ENCODE peak calls at places on chromosomes 11 and 22, in five cellular contexts. One of them, this sample, is unnamed.

GRCh38 chr11:121722431-121723256 is 269.9 kb upstream of the SORL1-AS1 start:
- DNase-seq in pancreas: peak
- DNase-seq in neuronal stem cell: peak
- DNase-seq in right cardiac atrium: peak
- DNase-seq in heart left ventricle: peak
- DNase-seq in this sample: peak

GRCh38 chr11:120645639-120646038 is 134.1 kb downstream of the GRIK4 start:
- DNase-seq in pancreas: no peak
- DNase-seq in neuronal stem cell: peak
- DNase-seq in right cardiac atrium: no peak
- DNase-seq in heart left ventricle: no peak
- DNase-seq in this sample: no peak

GRCh38 chr11:129881570-129882170 is 13.7 kb downstream of the NFRKB start:
- DNase-seq in pancreas: no peak
- DNase-seq in neuronal stem cell: no peak
- DNase-seq in right cardiac atrium: no peak
- DNase-seq in heart left ventricle: no peak
- DNase-seq in this sample: no peak

GRCh38 chr11:61297341-61297740 is 2.2 kb upstream of the VWCE start:
- DNase-seq in pancreas: no peak
- DNase-seq in neuronal stem cell: no peak
- DNase-seq in right cardiac atrium: no peak
- DNase-seq in heart left ventricle: no peak
- DNase-seq in this sample: no peak

GRCh38 chr11:26914968-26915367 is 78.9 kb upstream of the FIBIN start:
- DNase-seq in pancreas: no peak
- DNase-seq in neuronal stem cell: no peak
- DNase-seq in right cardiac atrium: no peak
- DNase-seq in heart left ventricle: no peak
- DNase-seq in this sample: no peak

GRCh38 chr11:61254403-61255025 is 13.5 kb downstream of the PGA5 start:
- DNase-seq in pancreas: peak
- DNase-seq in neuronal stem cell: peak
- DNase-seq in right cardiac atrium: peak
- DNase-seq in heart left ventricle: peak
- DNase-seq in this sample: no peak

GRCh38 chr22:29310863-29311339 is 4.5 kb downstream of the GAS2L1 start:
- DNase-seq in pancreas: peak
- DNase-seq in neuronal stem cell: peak
- DNase-seq in right cardiac atrium: peak
- DNase-seq in heart left ventricle: peak
- DNase-seq in this sample: peak

GRCh38 chr22:45740236-45740635 is 68.6 kb downstream of the ATXN10 start:
- DNase-seq in pancreas: no peak
- DNase-seq in neuronal stem cell: no peak
- DNase-seq in right cardiac atrium: no peak
- DNase-seq in heart left ventricle: no peak
- DNase-seq in this sample: no peak

GRCh38 chr11:96008161-96008560 is 84.3 kb upstream of the MTMR2 start:
- DNase-seq in pancreas: no peak
- DNase-seq in neuronal stem cell: no peak
- DNase-seq in right cardiac atrium: no peak
- DNase-seq in heart left ventricle: no peak
- DNase-seq in this sample: no peak

GRCh38 chr22:46829140-46829891 is 66.9 kb downstream of the TBC1D22A start:
- DNase-seq in pancreas: no peak
- DNase-seq in neuronal stem cell: no peak
- DNase-seq in right cardiac atrium: no peak
- DNase-seq in heart left ventricle: no peak
- DNase-seq in this sample: no peak

GRCh38 chr11:46826310-46827044 is 19.6 kb downstream of the CKAP5 start:
- DNase-seq in pancreas: peak
- DNase-seq in neuronal stem cell: peak
- DNase-seq in right cardiac atrium: peak
- DNase-seq in heart left ventricle: peak
- DNase-seq in this sample: peak

GRCh38 chr11:73995247-73995646 is 12.6 kb upstream of the UCP2 start:
- DNase-seq in pancreas: no peak
- DNase-seq in neuronal stem cell: no peak
- DNase-seq in right cardiac atrium: no peak
- DNase-seq in heart left ventricle: no peak
- DNase-seq in this sample: no peak

GRCh38 chr11:122337241-122338176 is 221.5 kb upstream of the BLID start:
- DNase-seq in pancreas: no peak
- DNase-seq in neuronal stem cell: no peak
- DNase-seq in right cardiac atrium: peak
- DNase-seq in heart left ventricle: no peak
- DNase-seq in this sample: no peak

GRCh38 chr11:125382211-125382807 is 113.8 kb downstream of the FEZ1 start:
- DNase-seq in pancreas: no peak
- DNase-seq in neuronal stem cell: no peak
- DNase-seq in right cardiac atrium: no peak
- DNase-seq in heart left ventricle: no peak
- DNase-seq in this sample: no peak

GRCh38 chr22:50695421-50696250 is 23.0 kb downstream of the SHANK3 start:
- DNase-seq in pancreas: no peak
- DNase-seq in neuronal stem cell: no peak
- DNase-seq in right cardiac atrium: peak
- DNase-seq in heart left ventricle: no peak
- DNase-seq in this sample: peak

GRCh38 chr22:20554824-20555223 is 47.4 kb downstream of the MED15 start:
- DNase-seq in pancreas: no peak
- DNase-seq in neuronal stem cell: no peak
- DNase-seq in right cardiac atrium: no peak
- DNase-seq in heart left ventricle: no peak
- DNase-seq in this sample: no peak

GRCh38 chr11:13152736-13153541 is 124.7 kb upstream of the BMAL1 start:
- DNase-seq in pancreas: no peak
- DNase-seq in neuronal stem cell: no peak
- DNase-seq in right cardiac atrium: no peak
- DNase-seq in heart left ventricle: no peak
- DNase-seq in this sample: no peak

GRCh38 chr11:35523351-35523768 is 2.1 kb downstream of the PAMR1 start:
- DNase-seq in pancreas: no peak
- DNase-seq in neuronal stem cell: no peak
- DNase-seq in right cardiac atrium: no peak
- DNase-seq in heart left ventricle: no peak
- DNase-seq in this sample: no peak

GRCh38 chr11:106644824-106645223 is 373.5 kb downstream of the GUCY1A2 start:
- DNase-seq in pancreas: no peak
- DNase-seq in neuronal stem cell: no peak
- DNase-seq in right cardiac atrium: no peak
- DNase-seq in heart left ventricle: no peak
- DNase-seq in this sample: no peak

GRCh38 chr11:67057410-67057757 is 737 bp downstream of the RHOD start:
- DNase-seq in pancreas: peak
- DNase-seq in neuronal stem cell: no peak
- DNase-seq in right cardiac atrium: no peak
- DNase-seq in heart left ventricle: no peak
- DNase-seq in this sample: no peak

GRCh38 chr22:28015056-28015445 is 96.0 kb upstream of the PITPNB start:
- DNase-seq in pancreas: no peak
- DNase-seq in neuronal stem cell: no peak
- DNase-seq in right cardiac atrium: peak
- DNase-seq in heart left ventricle: no peak
- DNase-seq in this sample: no peak

GRCh38 chr11:73178092-73178539 is 36.0 kb upstream of the FCHSD2 start:
- DNase-seq in pancreas: peak
- DNase-seq in neuronal stem cell: peak
- DNase-seq in right cardiac atrium: peak
- DNase-seq in heart left ventricle: peak
- DNase-seq in this sample: peak

GRCh38 chr11:8707541-8708270 is 25.1 kb downstream of the RPL27A start:
- DNase-seq in pancreas: peak
- DNase-seq in neuronal stem cell: no peak
- DNase-seq in right cardiac atrium: peak
- DNase-seq in heart left ventricle: peak
- DNase-seq in this sample: peak

GRCh38 chr22:33568934-33569496 is 351.3 kb downstream of the LARGE1 start:
- DNase-seq in pancreas: no peak
- DNase-seq in neuronal stem cell: no peak
- DNase-seq in right cardiac atrium: no peak
- DNase-seq in heart left ventricle: no peak
- DNase-seq in this sample: no peak

GRCh38 chr11:32231909-32232493 is 141.1 kb downstream of the RCN1 start:
- DNase-seq in pancreas: no peak
- DNase-seq in neuronal stem cell: peak
- DNase-seq in right cardiac atrium: no peak
- DNase-seq in heart left ventricle: no peak
- DNase-seq in this sample: no peak

GRCh38 chr11:57251491-57252104 is 14.5 kb upstream of the APLNR start:
- DNase-seq in pancreas: no peak
- DNase-seq in neuronal stem cell: no peak
- DNase-seq in right cardiac atrium: peak
- DNase-seq in heart left ventricle: peak
- DNase-seq in this sample: no peak

GRCh38 chr11:133695376-133695775 is 149.9 kb downstream of the SPATA19 start:
- DNase-seq in pancreas: no peak
- DNase-seq in neuronal stem cell: no peak
- DNase-seq in right cardiac atrium: no peak
- DNase-seq in heart left ventricle: no peak
- DNase-seq in this sample: no peak

GRCh38 chr22:44575344-44576268 is 77.6 kb upstream of the RTL6 start:
- DNase-seq in pancreas: no peak
- DNase-seq in neuronal stem cell: no peak
- DNase-seq in right cardiac atrium: no peak
- DNase-seq in heart left ventricle: no peak
- DNase-seq in this sample: no peak

GRCh38 chr22:22977479-22978200 is 90.0 kb downstream of the IGLL5 start:
- DNase-seq in pancreas: no peak
- DNase-seq in neuronal stem cell: no peak
- DNase-seq in right cardiac atrium: no peak
- DNase-seq in heart left ventricle: no peak
- DNase-seq in this sample: no peak

GRCh38 chr11:134987223-134987768 is 575.3 kb upstream of the B3GAT1 start:
- DNase-seq in pancreas: no peak
- DNase-seq in neuronal stem cell: no peak
- DNase-seq in right cardiac atrium: no peak
- DNase-seq in heart left ventricle: no peak
- DNase-seq in this sample: no peak

GRCh38 chr11:65833297-65834030 is at the start of gene SNX32:
- DNase-seq in pancreas: peak
- DNase-seq in neuronal stem cell: peak
- DNase-seq in right cardiac atrium: peak
- DNase-seq in heart left ventricle: peak
- DNase-seq in this sample: peak
- H3K27ac ChIP-seq in pancreas: no peak
- H3K27ac ChIP-seq in neuronal stem cell: no peak
- H3K27ac ChIP-seq in right cardiac atrium: no peak
- H3K27ac ChIP-seq in heart left ventricle: peak
- H3K27ac ChIP-seq in this sample: peak

GRCh38 chr22:31481129-31481528 is 8.5 kb downstream of the EIF4ENIF1 start:
- DNase-seq in pancreas: no peak
- DNase-seq in neuronal stem cell: no peak
- DNase-seq in right cardiac atrium: no peak
- DNase-seq in heart left ventricle: no peak
- DNase-seq in this sample: no peak
- H3K27ac ChIP-seq in pancreas: no peak
- H3K27ac ChIP-seq in neuronal stem cell: no peak
- H3K27ac ChIP-seq in right cardiac atrium: no peak
- H3K27ac ChIP-seq in heart left ventricle: no peak
- H3K27ac ChIP-seq in this sample: no peak

GRCh38 chr11:77074205-77074604 is 7.4 kb downstream of the CAPN5 start:
- DNase-seq in pancreas: peak
- DNase-seq in neuronal stem cell: no peak
- DNase-seq in right cardiac atrium: no peak
- DNase-seq in heart left ventricle: no peak
- DNase-seq in this sample: peak

GRCh38 chr11:77072851-77073327 is 6.1 kb downstream of the CAPN5 start:
- DNase-seq in pancreas: no peak
- DNase-seq in neuronal stem cell: no peak
- DNase-seq in right cardiac atrium: no peak
- DNase-seq in heart left ventricle: no peak
- DNase-seq in this sample: peak

GRCh38 chr11:77073328-77074001 is 6.7 kb downstream of the CAPN5 start:
- DNase-seq in pancreas: peak
- DNase-seq in neuronal stem cell: no peak
- DNase-seq in right cardiac atrium: peak
- DNase-seq in heart left ventricle: peak
- DNase-seq in this sample: peak

GRCh38 chr11:77074626-77075221 is 8.0 kb downstream of the CAPN5 start:
- DNase-seq in pancreas: no peak
- DNase-seq in neuronal stem cell: no peak
- DNase-seq in right cardiac atrium: no peak
- DNase-seq in heart left ventricle: no peak
- DNase-seq in this sample: peak

GRCh38 chr11:77075425-77075905 is 8.7 kb downstream of the CAPN5 start:
- DNase-seq in pancreas: peak
- DNase-seq in neuronal stem cell: no peak
- DNase-seq in right cardiac atrium: no peak
- DNase-seq in heart left ventricle: no peak
- DNase-seq in this sample: no peak
- H3K27ac ChIP-seq in pancreas: no peak
- H3K27ac ChIP-seq in neuronal stem cell: no peak
- H3K27ac ChIP-seq in right cardiac atrium: no peak
- H3K27ac ChIP-seq in heart left ventricle: peak
- H3K27ac ChIP-seq in this sample: peak

GRCh38 chr11:33475999-33476398 is 218.8 kb downstream of the HIPK3 start:
- DNase-seq in pancreas: peak
- DNase-seq in neuronal stem cell: no peak
- DNase-seq in right cardiac atrium: peak
- DNase-seq in heart left ventricle: no peak
- DNase-seq in this sample: no peak

GRCh38 chr11:33479216-33479615 is 221.4 kb downstream of the C11orf91 start:
- DNase-seq in pancreas: no peak
- DNase-seq in neuronal stem cell: no peak
- DNase-seq in right cardiac atrium: no peak
- DNase-seq in heart left ventricle: no peak
- DNase-seq in this sample: no peak

GRCh38 chr11:33478111-33478573 is 221.0 kb downstream of the HIPK3 start:
- DNase-seq in pancreas: no peak
- DNase-seq in neuronal stem cell: no peak
- DNase-seq in right cardiac atrium: no peak
- DNase-seq in heart left ventricle: no peak
- DNase-seq in this sample: no peak

GRCh38 chr11:33474866-33475265 is 217.7 kb downstream of the HIPK3 start:
- DNase-seq in pancreas: no peak
- DNase-seq in neuronal stem cell: no peak
- DNase-seq in right cardiac atrium: no peak
- DNase-seq in heart left ventricle: no peak
- DNase-seq in this sample: no peak

DNA sequence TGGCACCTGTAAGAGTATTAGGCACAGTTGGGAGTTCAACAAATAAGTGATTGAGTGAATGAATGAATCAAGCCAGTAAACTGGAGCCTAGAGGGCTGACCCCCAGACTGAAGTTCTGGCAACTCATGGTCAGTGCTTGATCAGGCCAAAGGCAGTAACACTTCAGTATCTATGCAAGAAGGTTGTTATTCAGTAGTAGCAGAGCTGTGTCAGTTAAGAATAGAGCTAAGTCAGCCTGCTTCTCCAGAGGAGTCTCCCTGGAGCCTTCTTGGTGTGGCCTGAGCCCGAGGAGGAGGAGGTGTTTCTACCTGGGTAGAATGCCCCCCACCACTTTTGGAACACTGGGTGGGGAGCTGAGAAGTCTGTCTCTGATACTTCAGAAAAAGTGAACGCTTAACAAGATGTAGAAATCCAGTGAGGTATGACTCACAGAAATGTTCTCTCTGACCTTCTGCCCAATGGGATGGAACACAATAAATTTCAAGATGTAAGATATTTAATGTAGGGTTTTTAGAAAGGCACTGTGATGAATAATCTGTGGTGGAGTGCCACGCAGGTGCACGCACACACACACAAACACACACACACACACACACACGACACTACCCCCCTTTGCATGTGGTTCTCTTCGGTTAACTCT is 219.9 kb downstream of the HIPK3 start:
- DNase-seq in pancreas: no peak
- DNase-seq in neuronal stem cell: no peak
- DNase-seq in right cardiac atrium: no peak
- DNase-seq in heart left ventricle: no peak
- DNase-seq in this sample: no peak
- H3K27ac ChIP-seq in pancreas: no peak
- H3K27ac ChIP-seq in neuronal stem cell: no peak
- H3K27ac ChIP-seq in right cardiac atrium: no peak
- H3K27ac ChIP-seq in heart left ventricle: no peak
- H3K27ac ChIP-seq in this sample: no peak